ENCODE peak calls at places on chromosomes 7 and 10, in four cellular contexts. One of them, this sample, is unnamed. For H3K9me3, the result is how much of the 10 kb centered on the place peaks cover.

GRCh38 chr10:60208676-60209269 is 180.9 kb downstream of the ANK3 start:
- DNase-seq in testis: no peak
- DNase-seq in left lung: no peak
- DNase-seq in IMR-90: peak
- DNase-seq in this sample: no peak

GRCh38 chr7:33805630-33806233 is 99.6 kb upstream of the BMPER start:
- DNase-seq in testis: no peak
- DNase-seq in left lung: no peak
- DNase-seq in IMR-90: peak
- DNase-seq in this sample: no peak

GRCh38 chr10:127532193-127532592 is 16.9 kb upstream of the NPS start:
- DNase-seq in testis: no peak
- DNase-seq in left lung: no peak
- DNase-seq in IMR-90: no peak
- DNase-seq in this sample: no peak

GRCh38 chr7:94562525-94562924 is 52.9 kb downstream of the CASD1 start:
- DNase-seq in testis: peak
- DNase-seq in left lung: no peak
- DNase-seq in IMR-90: peak
- DNase-seq in this sample: no peak

GRCh38 chr10:132984801-132985545 is 42.6 kb upstream of the CFAP46 start:
- DNase-seq in testis: no peak
- DNase-seq in left lung: no peak
- DNase-seq in IMR-90: no peak
- DNase-seq in this sample: no peak

GRCh38 chr7:46178685-46179084 is 257.6 kb upstream of the IGFBP3 start:
- DNase-seq in testis: no peak
- DNase-seq in left lung: no peak
- DNase-seq in IMR-90: peak
- DNase-seq in this sample: no peak

GRCh38 chr10:126930506-126931458 is 25.6 kb downstream of the DOCK1 start:
- DNase-seq in testis: no peak
- DNase-seq in left lung: no peak
- DNase-seq in IMR-90: peak
- DNase-seq in this sample: no peak

GRCh38 chr7:152588350-152588749 is 87.6 kb downstream of the XRCC2 start:
- DNase-seq in testis: no peak
- DNase-seq in left lung: no peak
- DNase-seq in IMR-90: peak
- DNase-seq in this sample: no peak

GRCh38 chr7:57641521-57642067 is 191.6 kb downstream of the ZNF716 start:
- DNase-seq in testis: no peak
- DNase-seq in left lung: no peak
- DNase-seq in IMR-90: no peak
- DNase-seq in this sample: no peak

GRCh38 chr7:24819916-24820689 is 62.8 kb upstream of the GSDME start:
- DNase-seq in testis: peak
- DNase-seq in left lung: peak
- DNase-seq in IMR-90: peak
- DNase-seq in this sample: peak

GRCh38 chr7:35749548-35749947 is 51.3 kb upstream of the SEPTIN7 start:
- DNase-seq in testis: peak
- DNase-seq in left lung: no peak
- DNase-seq in IMR-90: peak
- DNase-seq in this sample: no peak

GRCh38 chr10:108957681-108958080 is 965.6 kb downstream of the XPNPEP1 start:
- DNase-seq in testis: peak
- DNase-seq in left lung: no peak
- DNase-seq in IMR-90: no peak
- DNase-seq in this sample: no peak

GRCh38 chr10:43867667-43868361 is 219.1 kb upstream of the ZNF32 start:
- DNase-seq in testis: no peak
- DNase-seq in left lung: no peak
- DNase-seq in IMR-90: peak
- DNase-seq in this sample: no peak

GRCh38 chr10:10699427-10699826 is 318.2 kb upstream of the CELF2 start:
- DNase-seq in testis: no peak
- DNase-seq in left lung: no peak
- DNase-seq in IMR-90: no peak
- DNase-seq in this sample: no peak

GRCh38 chr10:117112220-117112619 is 25.9 kb downstream of the VAX1 start:
- DNase-seq in testis: no peak
- DNase-seq in left lung: no peak
- DNase-seq in IMR-90: no peak
- DNase-seq in this sample: no peak

GRCh38 chr7:28854750-28855074 is 103.4 kb downstream of the TRIL start:
- DNase-seq in testis: no peak
- DNase-seq in left lung: no peak
- DNase-seq in IMR-90: peak
- DNase-seq in this sample: no peak

GRCh38 chr7:98174334-98175259 is 36.6 kb upstream of the BHLHA15 start:
- DNase-seq in testis: peak
- DNase-seq in left lung: peak
- DNase-seq in IMR-90: no peak
- DNase-seq in this sample: no peak

GRCh38 chr7:127154958-127155357 is 97.8 kb downstream of the GRM8 start:
- DNase-seq in testis: no peak
- DNase-seq in left lung: no peak
- DNase-seq in IMR-90: no peak
- DNase-seq in this sample: no peak

GRCh38 chr7:87596696-87597095 is 4.0 kb downstream of the ABCB1 start:
- DNase-seq in testis: no peak
- DNase-seq in left lung: no peak
- DNase-seq in IMR-90: no peak
- DNase-seq in this sample: no peak

GRCh38 chr7:141563956-141564623 is 12.9 kb downstream of the AGK start:
- DNase-seq in testis: no peak
- DNase-seq in left lung: no peak
- DNase-seq in IMR-90: no peak
- DNase-seq in this sample: no peak

GRCh38 chr10:11397566-11397965 is 213.9 kb downstream of the USP6NL start:
- DNase-seq in testis: no peak
- DNase-seq in left lung: no peak
- DNase-seq in IMR-90: no peak
- DNase-seq in this sample: no peak

GRCh38 chr7:94100723-94101345 is 96.7 kb upstream of the BET1 start:
- DNase-seq in testis: no peak
- DNase-seq in left lung: no peak
- DNase-seq in IMR-90: no peak
- DNase-seq in this sample: no peak

GRCh38 chr10:49528977-49529506 is 9.9 kb downstream of the ERCC6 start:
- DNase-seq in testis: no peak
- DNase-seq in left lung: no peak
- DNase-seq in IMR-90: no peak
- DNase-seq in this sample: no peak

GRCh38 chr7:100118388-100119074 is 627 bp downstream of the TAF6 start:
- DNase-seq in testis: no peak
- DNase-seq in left lung: no peak
- DNase-seq in IMR-90: no peak
- DNase-seq in this sample: no peak

GRCh38 chr7:97307521-97308108 is 190.1 kb downstream of the SDHAF3 start:
- DNase-seq in testis: no peak
- DNase-seq in left lung: no peak
- DNase-seq in IMR-90: peak
- DNase-seq in this sample: no peak

GRCh38 chr7:24283900-24284698 is at the start of gene NPY:
- DNase-seq in testis: no peak
- DNase-seq in left lung: no peak
- DNase-seq in IMR-90: no peak
- DNase-seq in this sample: no peak

GRCh38 chr10:132684164-132684891 is 101.6 kb downstream of the NKX6-2 start:
- DNase-seq in testis: peak
- DNase-seq in left lung: peak
- DNase-seq in IMR-90: peak
- DNase-seq in this sample: peak

DNA sequence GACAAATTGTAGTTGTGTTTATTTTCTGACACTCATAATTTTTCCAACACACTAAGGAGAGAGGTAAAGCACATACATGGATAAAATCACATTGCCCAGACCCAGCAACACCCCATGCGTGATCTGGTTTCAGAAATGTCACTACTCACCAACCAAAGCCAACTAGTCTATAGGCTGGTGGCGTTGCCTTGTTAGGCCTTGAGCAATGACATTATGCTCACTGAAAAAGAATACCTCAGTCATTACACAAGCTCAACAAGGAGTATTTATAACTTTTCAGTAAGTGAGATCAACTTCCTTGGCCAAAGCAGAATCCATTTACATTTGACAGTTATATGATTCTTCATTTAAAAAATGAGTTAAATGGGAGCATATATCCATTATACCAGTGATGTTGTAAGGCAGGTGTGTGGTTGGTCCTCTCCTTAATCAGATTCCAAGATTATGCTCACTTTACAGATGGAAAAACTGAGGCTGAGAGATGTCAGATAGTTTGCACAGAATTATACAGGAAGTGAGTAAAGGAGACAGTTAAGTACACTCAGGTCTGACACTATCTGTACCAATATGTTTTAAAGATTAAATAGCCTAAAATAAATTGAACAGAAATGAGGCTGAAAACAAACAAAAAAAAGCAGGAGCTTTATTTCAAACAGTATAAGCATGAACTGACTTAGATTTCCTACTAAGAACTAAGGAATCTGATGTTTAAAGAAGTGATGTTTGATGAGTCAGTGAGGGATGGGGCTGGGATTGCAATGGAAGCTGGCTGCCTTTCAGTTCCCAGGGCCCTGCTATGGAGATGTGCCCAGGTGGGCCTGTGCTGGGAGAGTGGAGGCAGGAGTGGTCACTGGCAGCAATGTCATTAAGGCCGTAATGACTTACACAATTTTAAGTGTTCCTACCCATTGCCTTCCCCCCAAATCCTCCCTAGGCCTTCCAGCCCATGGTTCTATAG is 118.3 kb downstream of the RAPGEF5 start:
- DNase-seq in testis: no peak
- DNase-seq in left lung: no peak
- DNase-seq in IMR-90: peak
- DNase-seq in this sample: no peak
- H3K4me3 ChIP-seq in testis: no peak
- H3K4me3 ChIP-seq in left lung: no peak
- H3K4me3 ChIP-seq in IMR-90: no peak
- H3K4me3 ChIP-seq in this sample: no peak

GRCh38 chr10:1007583-1007982 is 18.1 kb downstream of the IDI2 start:
- DNase-seq in testis: no peak
- DNase-seq in left lung: no peak
- DNase-seq in IMR-90: no peak
- DNase-seq in this sample: no peak

GRCh38 chr10:1011696-1012095 is 14.0 kb downstream of the IDI2 start:
- DNase-seq in testis: no peak
- DNase-seq in left lung: no peak
- DNase-seq in IMR-90: no peak
- DNase-seq in this sample: no peak

GRCh38 chr10:1009071-1009494 is 16.6 kb downstream of the IDI2 start:
- DNase-seq in testis: no peak
- DNase-seq in left lung: no peak
- DNase-seq in IMR-90: no peak
- DNase-seq in this sample: no peak

GRCh38 chr10:1006573-1006972 is 18.3 kb downstream of the GTPBP4 start:
- DNase-seq in testis: no peak
- DNase-seq in left lung: no peak
- DNase-seq in IMR-90: no peak
- DNase-seq in this sample: no peak

GRCh38 chr10:1010703-1011102 is 15.0 kb downstream of the IDI2 start:
- DNase-seq in testis: no peak
- DNase-seq in left lung: no peak
- DNase-seq in IMR-90: no peak
- DNase-seq in this sample: no peak
- H3K27ac ChIP-seq in testis: no peak
- H3K27ac ChIP-seq in left lung: no peak
- H3K27ac ChIP-seq in IMR-90: no peak
- H3K27ac ChIP-seq in this sample: no peak

DNA sequence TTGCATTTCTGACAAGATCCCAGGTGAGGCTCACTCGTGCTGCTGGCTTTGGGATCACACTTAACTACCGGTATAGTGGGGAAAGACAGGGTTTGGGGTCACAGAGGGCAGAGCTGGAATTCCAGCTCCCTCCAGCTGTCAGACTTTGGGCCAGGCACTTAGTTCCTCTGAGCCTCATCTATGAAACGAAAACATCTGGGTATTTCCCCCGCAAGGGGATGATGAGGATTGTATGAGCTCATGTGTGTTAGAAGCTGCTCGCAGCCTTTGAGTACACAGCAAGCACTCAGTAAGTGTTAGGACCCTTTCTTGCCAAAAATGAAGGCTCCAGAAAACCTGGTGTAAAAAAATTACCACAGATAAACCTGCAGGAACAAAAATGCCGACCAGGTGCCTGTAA is 66.1 kb downstream of the PRPF18 start:
- DNase-seq in testis: no peak
- DNase-seq in left lung: no peak
- DNase-seq in IMR-90: no peak
- DNase-seq in this sample: no peak
- H3K9me3 ChIP-seq in testis: under half
- H3K9me3 ChIP-seq in left lung: under half
- H3K9me3 ChIP-seq in IMR-90: under half
- H3K9me3 ChIP-seq in this sample: under half

GRCh38 chr7:27116962-27117686 is 13.4 kb downstream of the HOXA4 start:
- DNase-seq in testis: no peak
- DNase-seq in left lung: no peak
- DNase-seq in IMR-90: peak
- DNase-seq in this sample: no peak
- H3K4me3 ChIP-seq in testis: no peak
- H3K4me3 ChIP-seq in left lung: peak
- H3K4me3 ChIP-seq in IMR-90: peak
- H3K4me3 ChIP-seq in this sample: peak